ENCODE peak calls at places on chromosomes 6 and 20, in seven cellular contexts. L is effector memory CD4-positive, alpha-beta T cell; P is skeletal muscle cell; W is esophagus squamous epithelium; Y is fibroblast of villous mesenchyme; E is tibial artery; X is CD8-positive, alpha-beta T cell. U is an unnamed sample.

GRCh38 chr20:5078399-5078958 is 41.3 kb downstream of the PCNA start:
- DNase-seq in L (peak), P (no peak), X (peak), W (peak), Y (peak), E (peak), U (no peak)

GRCh38 chr6:16393326-16393725 is 154.9 kb downstream of the GMPR start:
- DNase-seq in X (no peak), P (no peak), Y (no peak), E (no peak), W (no peak), L (no peak), U (no peak)

GRCh38 chr6:27795697-27796494 is 116.3 kb downstream of the OR2B2 start:
- DNase-seq in Y (peak), X (no peak), E (no peak), W (no peak), L (peak), P (peak), U (peak)

GRCh38 chr6:82712826-82713225 is 349.2 kb downstream of the TPBG start:
- DNase-seq in E (no peak), X (no peak), P (no peak), W (no peak), Y (peak), L (no peak), U (no peak)

GRCh38 chr6:90249458-90249857 is 47.2 kb downstream of the BACH2 start:
- DNase-seq in W (no peak), Y (no peak), L (no peak), X (no peak), P (no peak), E (no peak), U (no peak)

GRCh38 chr6:15569035-15569995 is 93.5 kb downstream of the DTNBP1 start:
- DNase-seq in L (no peak), X (no peak), P (no peak), E (no peak), Y (peak), W (no peak), U (no peak)

GRCh38 chr20:40251284-40251932 is 437.6 kb downstream of the MAFB start:
- DNase-seq in W (no peak), L (no peak), E (no peak), P (no peak), X (no peak), Y (peak), U (no peak)

GRCh38 chr6:501891-502601 is 110.5 kb downstream of the IRF4 start:
- DNase-seq in X (no peak), Y (peak), E (no peak), P (no peak), W (no peak), L (peak), U (no peak)

GRCh38 chr6:129558248-129558647 is 151.7 kb downstream of the ARHGAP18 start:
- DNase-seq in Y (no peak), W (no peak), X (no peak), E (no peak), L (no peak), P (no peak), U (no peak)

GRCh38 chr6:73391735-73392134 is 2.9 kb upstream of the DDX43 start:
- DNase-seq in P (no peak), Y (no peak), E (no peak), W (no peak), X (no peak), L (no peak), U (no peak)

GRCh38 chr6:160256445-160256844 is 2.2 kb downstream of the SLC22A2 start:
- DNase-seq in Y (no peak), W (no peak), L (no peak), P (no peak), X (no peak), E (no peak), U (no peak)

GRCh38 chr6:89313006-89313405 is 2.1 kb downstream of the GABRR2 start:
- DNase-seq in W (no peak), X (no peak), L (no peak), Y (peak), E (no peak), P (peak), U (no peak)

GRCh38 chr20:40652426-40652825 is 36.6 kb downstream of the MAFB start:
- DNase-seq in X (no peak), E (no peak), Y (no peak), P (no peak), W (no peak), L (no peak), U (no peak)

GRCh38 chr20:59071224-59071623 is 28.6 kb upstream of the PRELID3B start:
- DNase-seq in X (no peak), W (no peak), P (no peak), L (no peak), Y (no peak), E (no peak), U (no peak)

GRCh38 chr6:11685411-11686093 is 93.1 kb downstream of the ADTRP start:
- DNase-seq in W (no peak), E (no peak), Y (no peak), L (no peak), X (no peak), P (no peak), U (no peak)

GRCh38 chr6:63351995-63352586 is 32.3 kb upstream of the LGSN start:
- DNase-seq in E (no peak), Y (peak), X (no peak), P (peak), L (no peak), W (no peak), U (peak)

GRCh38 chr6:170050591-170051041 is 240.3 kb downstream of the DLL1 start:
- DNase-seq in X (no peak), L (no peak), Y (no peak), W (no peak), P (no peak), E (peak), U (no peak)

GRCh38 chr6:2731281-2731909 is 19.3 kb downstream of the MYLK4 start:
- DNase-seq in E (no peak), W (no peak), P (no peak), X (no peak), L (no peak), Y (no peak), U (no peak)

GRCh38 chr6:157460182-157460999 is 79.4 kb downstream of the ZDHHC14 start:
- DNase-seq in P (no peak), L (no peak), X (no peak), Y (no peak), E (no peak), W (no peak), U (no peak)

GRCh38 chr6:52993461-52993860 is 1.6 kb downstream of the GSTA4 start:
- DNase-seq in L (no peak), X (no peak), E (no peak), P (no peak), W (no peak), Y (peak), U (no peak)

GRCh38 chr6:4803343-4803744 is 27.1 kb downstream of the CDYL start:
- DNase-seq in P (no peak), Y (no peak), L (no peak), W (no peak), E (no peak), X (no peak), U (no peak)

GRCh38 chr6:161618816-161619454 is 345.1 kb upstream of the AGPAT4 start:
- DNase-seq in Y (peak), P (no peak), X (no peak), E (no peak), W (no peak), L (no peak), U (peak)

GRCh38 chr20:50385733-50386640 is 124.2 kb upstream of the PTPN1 start:
- DNase-seq in P (no peak), W (no peak), X (peak), L (peak), Y (no peak), E (no peak), U (no peak)

GRCh38 chr6:96651816-96652215 is 88.9 kb downstream of the FHL5 start:
- DNase-seq in L (no peak), E (no peak), P (no peak), Y (no peak), X (no peak), W (no peak), U (no peak)

GRCh38 chr20:4554346-4554745 is 167.4 kb upstream of the PRND start:
- DNase-seq in Y (no peak), W (no peak), X (no peak), L (no peak), E (no peak), P (no peak), U (no peak)

GRCh38 chr6:16432075-16433032 is 194.0 kb downstream of the GMPR start:
- DNase-seq in L (no peak), Y (peak), P (peak), X (no peak), E (no peak), W (no peak), U (no peak)

GRCh38 chr20:10276886-10277580 is 58.4 kb downstream of the SNAP25 start:
- DNase-seq in X (no peak), E (no peak), Y (no peak), W (no peak), P (no peak), L (no peak), U (no peak)

GRCh38 chr6:160919713-160920112 is 71.9 kb upstream of the MAP3K4 start:
- DNase-seq in W (no peak), Y (peak), P (peak), E (no peak), X (no peak), L (no peak), U (no peak)

GRCh38 chr6:137623293-137623692 is 129.1 kb upstream of the OLIG3 start:
- DNase-seq in P (no peak), E (no peak), L (no peak), W (no peak), X (no peak), Y (no peak), U (no peak)

GRCh38 chr6:107679457-107679856 is 144.7 kb downstream of the SCML4 start:
- DNase-seq in X (no peak), E (no peak), W (no peak), L (no peak), P (peak), Y (peak), U (no peak)

GRCh38 chr6:52253494-52253893 is 9.2 kb upstream of the IL17F start:
- DNase-seq in Y (no peak), L (no peak), X (no peak), P (no peak), E (no peak), W (no peak), U (no peak)

GRCh38 chr6:131995924-131996323 is 44.8 kb upstream of the CCN2 start:
- DNase-seq in L (no peak), P (peak), W (no peak), Y (peak), E (no peak), X (no peak), U (peak)

GRCh38 chr6:135680964-135681913 is 170.3 kb upstream of the PDE7B start:
- DNase-seq in Y (no peak), W (no peak), X (no peak), L (no peak), E (no peak), P (no peak), U (no peak)

GRCh38 chr6:135692426-135692825 is 159.1 kb upstream of the PDE7B start:
- DNase-seq in L (no peak), P (no peak), E (no peak), W (no peak), X (no peak), Y (no peak), U (no peak)

GRCh38 chr6:135686784-135687301 is 164.7 kb upstream of the PDE7B start:
- DNase-seq in W (no peak), L (no peak), E (no peak), P (peak), Y (peak), X (no peak), U (no peak)
- H3K4me3 ChIP-seq in W (no peak), L (no peak), E (no peak), P (no peak), Y (no peak), X (no peak), U (no peak)

GRCh38 chr20:49285813-49286494 is 8.1 kb upstream of the ZNFX1 start:
- DNase-seq in X (no peak), L (no peak), W (no peak), E (no peak), P (no peak), Y (no peak), U (no peak)
- H3K4me3 ChIP-seq in X (no peak), L (no peak), W (no peak), E (no peak), P (no peak), Y (no peak), U (no peak)

DNA sequence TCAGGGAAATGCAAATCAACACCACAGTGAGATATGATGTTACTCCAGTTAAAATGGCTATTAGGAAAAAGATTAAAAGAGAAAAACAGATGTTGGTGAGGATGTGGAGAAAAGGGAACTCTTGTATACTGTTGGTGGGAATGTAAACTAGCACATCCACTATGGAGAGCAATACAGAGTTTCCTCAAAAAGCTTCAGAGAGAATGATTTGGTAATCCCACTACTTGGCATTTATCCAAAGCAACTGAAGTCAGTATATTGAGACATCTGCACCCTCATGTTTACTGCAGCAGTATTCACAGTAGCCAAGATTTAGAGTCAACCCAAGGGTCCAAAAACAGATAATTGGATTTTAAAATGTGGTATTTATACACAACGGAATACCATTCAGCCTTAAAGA is 469.4 kb downstream of the QKI start:
- DNase-seq in E (no peak), X (no peak), L (no peak), Y (peak), P (no peak), W (no peak), U (no peak)
- H3K4me3 ChIP-seq in E (no peak), X (no peak), L (no peak), Y (no peak), P (no peak), W (no peak), U (no peak)

GRCh38 chr6:77474286-77474956 is 11.1 kb upstream of the HTR1B start:
- DNase-seq in P (no peak), W (no peak), X (no peak), Y (peak), E (no peak), L (no peak), U (no peak)
- H3K4me3 ChIP-seq in P (no peak), W (no peak), X (no peak), Y (no peak), E (no peak), L (no peak), U (no peak)

GRCh38 chr20:25147716-25148115 is 47.8 kb upstream of the ENTPD6 start:
- DNase-seq in X (no peak), Y (no peak), P (no peak), L (no peak), E (no peak), W (no peak), U (no peak)

GRCh38 chr20:25149986-25150385 is 45.5 kb upstream of the ENTPD6 start:
- DNase-seq in L (no peak), Y (no peak), P (no peak), X (no peak), W (no peak), E (no peak), U (no peak)

GRCh38 chr20:25146976-25147375 is 48.5 kb upstream of the ENTPD6 start:
- DNase-seq in E (no peak), W (no peak), L (no peak), P (no peak), Y (no peak), X (no peak), U (no peak)

GRCh38 chr20:25148181-25148981 is 47.1 kb upstream of the ENTPD6 start:
- DNase-seq in W (no peak), Y (peak), L (peak), P (peak), X (peak), E (peak), U (no peak)

GRCh38 chr20:25148982-25149846 is 46.3 kb upstream of the ENTPD6 start:
- DNase-seq in X (no peak), W (no peak), P (no peak), L (no peak), Y (no peak), E (no peak), U (no peak)
- H3K4me3 ChIP-seq in X (peak), W (peak), P (no peak), L (peak), Y (no peak), E (no peak), U (no peak)

GRCh38 chr6:39821739-39822532 is 29.8 kb downstream of the DAAM2 start:
- DNase-seq in E (no peak), L (no peak), W (no peak), X (no peak), P (no peak), Y (no peak), U (no peak)
- H3K4me3 ChIP-seq in E (peak), L (no peak), W (peak), X (no peak), P (peak), Y (no peak), U (no peak)